ENCODE peak calls at places on chromosomes 2 and 18, in five cellular contexts. P is H1, C is H9, B is neuronal stem cell, U is mesenchymal stem cell. Z is an unnamed sample. For H3K4me1, the result is how much of the 10 kb centered on the place peaks cover.

GRCh38 chr2:37653805-37654378 is 17.6 kb downstream of the CDC42EP3 start:
- DNase-seq in P (no peak), C (no peak), B (no peak), U (no peak), Z (peak)

GRCh38 chr2:192197387-192197786 is 2.7 kb upstream of the TMEFF2 start:
- DNase-seq in P (no peak), C (no peak), B (no peak), U (no peak), Z (no peak)

GRCh38 chr2:241179894-241180293 is 8.6 kb upstream of the ANO7 start:
- DNase-seq in P (no peak), C (no peak), B (no peak), U (no peak), Z (no peak)

GRCh38 chr2:32591669-32592463 is 36.0 kb upstream of the TTC27 start:
- DNase-seq in P (no peak), C (no peak), B (no peak), U (peak), Z (no peak)

GRCh38 chr18:66640431-66640830 is 36.5 kb upstream of the CDH19 start:
- DNase-seq in P (no peak), C (no peak), B (no peak), U (peak), Z (no peak)

GRCh38 chr2:146754606-146755005 is 1090.2 kb upstream of the ACVR2A start:
- DNase-seq in P (no peak), C (no peak), B (no peak), U (no peak), Z (no peak)

GRCh38 chr18:36389027-36389426 is 91.5 kb downstream of the FHOD3 start:
- DNase-seq in P (no peak), C (no peak), B (no peak), U (no peak), Z (no peak)

GRCh38 chr18:74496508-74497307 is 545 bp downstream of the CNDP2 start:
- DNase-seq in P (no peak), C (peak), B (no peak), U (peak), Z (peak)

GRCh38 chr2:164182116-164182637 is 439.1 kb downstream of the GRB14 start:
- DNase-seq in P (no peak), C (peak), B (no peak), U (no peak), Z (no peak)

GRCh38 chr2:190726255-190726654 is 77.4 kb downstream of the NAB1 start:
- DNase-seq in P (no peak), C (no peak), B (no peak), U (no peak), Z (no peak)

GRCh38 chr2:82939211-82939610 is 1519.9 kb downstream of the SUCLG1 start:
- DNase-seq in P (no peak), C (no peak), B (no peak), U (no peak), Z (no peak)

GRCh38 chr2:173126819-173127218 is 51.2 kb downstream of the MAP3K20 start:
- DNase-seq in P (no peak), C (no peak), B (no peak), U (peak), Z (no peak)

GRCh38 chr2:134926231-134926931 is 7.8 kb downstream of the CCNT2 start:
- DNase-seq in P (no peak), C (no peak), B (no peak), U (peak), Z (no peak)

GRCh38 chr2:139492301-139492700 is 712.1 kb upstream of the NXPH2 start:
- DNase-seq in P (no peak), C (no peak), B (no peak), U (no peak), Z (no peak)

GRCh38 chr18:33495278-33495677 is 54.8 kb upstream of the CCDC178 start:
- DNase-seq in P (peak), C (peak), B (peak), U (peak), Z (peak)

GRCh38 chr2:204066051-204066450 is 129.5 kb downstream of the ICOS start:
- DNase-seq in P (no peak), C (no peak), B (no peak), U (no peak), Z (peak)

GRCh38 chr2:10873171-10873570 is 38.6 kb upstream of the KCNF1 start:
- DNase-seq in P (no peak), C (no peak), B (no peak), U (no peak), Z (peak)

GRCh38 chr18:70442933-70443332 is 154.1 kb downstream of the SOCS6 start:
- DNase-seq in P (no peak), C (no peak), B (no peak), U (no peak), Z (no peak)

GRCh38 chr18:421236-422155 is 79.0 kb downstream of the COLEC12 start:
- DNase-seq in P (no peak), C (no peak), B (no peak), U (no peak), Z (peak)
- H3K23ac ChIP-seq in P (no peak), C (no peak), B (no peak), U (no peak), Z (no peak)

DNA sequence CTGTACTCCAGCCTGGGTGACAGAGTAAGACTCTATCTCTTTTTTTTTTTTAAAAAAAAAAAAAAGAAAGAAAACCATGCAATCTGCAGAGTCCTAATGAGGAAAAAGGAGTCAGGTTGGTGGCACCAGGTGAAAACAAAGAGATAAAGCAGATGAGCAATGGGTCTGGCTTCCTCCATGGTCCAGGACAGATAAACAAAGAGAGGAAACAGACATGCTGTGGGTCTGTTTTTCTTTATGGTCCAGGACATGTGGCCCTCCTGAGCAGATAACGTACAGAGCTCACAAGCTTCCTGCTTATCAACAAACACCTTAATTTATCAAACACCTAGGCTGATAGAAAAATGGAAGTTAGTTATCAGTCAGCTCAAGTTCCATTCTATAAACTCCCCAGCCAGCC is 24.4 kb upstream of the TUBB6 start:
- DNase-seq in P (no peak), C (no peak), B (no peak), U (no peak), Z (peak)
- H3K4me1 ChIP-seq in P (under half), C (under half), B (under half), U (under half), Z (half or more)

DNA sequence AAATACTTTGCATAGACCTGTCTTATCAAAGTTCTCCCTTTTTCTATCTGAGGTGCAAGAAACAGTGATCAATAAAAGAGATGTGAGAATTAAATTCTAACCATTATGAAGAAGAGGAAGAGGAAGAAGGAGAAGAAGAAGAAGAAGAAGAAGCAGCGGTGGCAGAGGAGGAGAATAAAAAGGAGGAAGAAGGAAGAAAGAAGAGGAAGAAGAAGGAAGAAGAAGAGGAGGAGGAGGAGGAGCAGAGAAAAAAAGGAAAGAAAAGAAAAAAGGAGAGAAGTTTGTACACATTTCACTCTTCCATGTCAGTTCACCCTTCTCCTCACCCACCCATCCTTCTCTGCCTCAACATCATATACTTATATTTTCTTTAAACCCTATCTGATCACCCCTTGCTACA is 68.4 kb downstream of the METTL4 start:
- DNase-seq in P (no peak), C (no peak), B (no peak), U (no peak), Z (no peak)
- H2BK12ac ChIP-seq in P (no peak), C (no peak), B (no peak), U (no peak), Z (no peak)

GRCh38 chr2:174473796-174474195 is 13.0 kb downstream of the GPR155 start:
- DNase-seq in P (no peak), C (no peak), B (no peak), U (peak), Z (no peak)
- H3K23ac ChIP-seq in P (no peak), C (no peak), B (no peak), U (no peak), Z (peak)

DNA sequence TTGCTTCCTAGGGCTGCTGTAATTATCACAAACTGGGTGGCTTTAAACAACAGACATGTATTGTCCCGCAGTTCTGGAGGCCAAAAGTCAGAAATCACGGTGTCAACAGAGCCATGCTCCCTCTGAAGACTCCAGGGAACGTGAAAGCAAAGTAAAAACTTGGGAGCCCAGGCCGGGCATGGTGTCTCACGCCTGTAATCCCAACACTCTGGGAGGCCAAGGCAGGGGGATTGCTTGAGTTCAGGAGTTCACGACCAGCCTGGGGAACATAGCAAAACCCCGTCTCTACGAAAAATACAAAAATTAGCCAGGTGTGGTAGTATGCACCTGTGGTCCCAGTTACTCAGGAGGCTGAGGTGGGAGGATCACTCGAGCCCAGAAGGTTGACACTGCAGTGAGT is 63.5 kb downstream of the MCFD2 start:
- DNase-seq in P (no peak), C (no peak), B (no peak), U (no peak), Z (no peak)
- H3K4me1 ChIP-seq in P (under half), C (under half), B (under half), U (half or more), Z (under half)

GRCh38 chr2:211453311-211453894 is 897.0 kb downstream of the CPS1 start:
- DNase-seq in P (no peak), C (no peak), B (no peak), U (no peak), Z (no peak)

GRCh38 chr2:211451642-211452041 is 895.2 kb downstream of the CPS1 start:
- DNase-seq in P (no peak), C (no peak), B (no peak), U (no peak), Z (no peak)

GRCh38 chr2:211449819-211450218 is 893.4 kb downstream of the CPS1 start:
- DNase-seq in P (no peak), C (no peak), B (no peak), U (no peak), Z (no peak)

GRCh38 chr2:211447545-211447944 is 891.1 kb downstream of the CPS1 start:
- DNase-seq in P (no peak), C (no peak), B (no peak), U (no peak), Z (no peak)
- H2BK12ac ChIP-seq in P (no peak), C (no peak), B (no peak), U (no peak), Z (no peak)

GRCh38 chr2:47040662-47041061 is 114.4 kb downstream of the STPG4 start:
- DNase-seq in P (no peak), C (no peak), B (no peak), U (no peak), Z (no peak)
- H3K23ac ChIP-seq in P (no peak), C (no peak), B (no peak), U (no peak), Z (no peak)

GRCh38 chr2:161103451-161103831 is 56.8 kb upstream of the TANK start:
- DNase-seq in P (no peak), C (no peak), B (no peak), U (no peak), Z (no peak)
- H3K4me1 ChIP-seq in P (under half), C (under half), B (under half), U (under half), Z (under half)

GRCh38 chr2:47023332-47023731 is 107.7 kb upstream of the MCFD2 start:
- DNase-seq in P (no peak), C (no peak), B (no peak), U (no peak), Z (no peak)
- H2BK12ac ChIP-seq in P (no peak), C (no peak), B (no peak), U (no peak), Z (no peak)

DNA sequence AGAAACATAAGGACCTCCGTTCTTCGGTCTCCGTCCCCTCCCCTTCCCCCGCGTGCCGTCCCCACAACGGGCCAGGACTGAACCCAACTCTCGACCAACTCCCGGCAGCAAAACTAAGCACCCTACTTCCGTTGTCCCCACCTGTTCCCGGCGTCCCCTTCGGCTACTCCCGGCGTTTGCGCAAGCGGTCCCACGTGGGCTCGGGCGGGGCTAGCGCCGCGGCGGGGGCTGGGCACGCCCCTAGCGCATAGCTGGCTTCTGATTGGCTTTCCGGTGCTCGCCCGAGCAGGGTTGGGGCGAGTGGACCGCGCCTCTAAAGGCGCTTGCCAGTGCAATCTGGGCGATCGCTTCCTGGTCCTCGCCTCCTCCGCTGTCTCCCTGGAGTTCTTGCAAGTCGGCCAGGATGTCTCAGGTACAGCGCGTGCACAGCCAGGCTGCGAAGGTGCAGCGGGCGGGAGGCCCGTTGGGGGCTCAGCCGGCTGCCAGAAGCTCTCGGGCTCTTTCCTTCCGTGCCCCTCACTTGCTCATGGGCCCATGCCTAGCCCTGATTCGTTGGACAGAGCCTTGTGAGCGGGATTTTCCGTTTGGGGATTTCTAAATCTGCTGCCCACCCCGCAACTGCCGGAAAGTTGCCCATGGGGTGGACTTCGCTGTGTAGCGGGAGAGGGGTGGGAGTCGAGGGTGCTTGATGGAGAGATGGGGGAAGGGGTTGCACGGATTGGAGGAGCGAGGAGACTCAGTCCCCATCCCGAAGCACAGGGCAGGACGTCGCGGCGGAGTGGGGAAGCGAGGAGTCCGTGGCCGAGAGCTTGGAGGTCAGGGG is at the start of the genes C2orf76 and DBI:
- DNase-seq in P (peak), C (peak), B (peak), U (peak), Z (peak)
- H3K23ac ChIP-seq in P (no peak), C (no peak), B (no peak), U (no peak), Z (no peak)